ENCODE peak calls at places on chromosomes 7 and 10, in four cellular contexts. G is Panc1, L is tibial artery, U is ascending aorta. M is an unnamed sample.

GRCh38 chr7:156474241-156474743 is 166.3 kb upstream of the RNF32 start:
- DNase-seq in G (peak), L (no peak), U (no peak), M (no peak)

GRCh38 chr10:131560726-131561390 is 249.3 kb upstream of the TCERG1L start:
- DNase-seq in G (no peak), L (no peak), U (no peak), M (no peak)

GRCh38 chr10:34528320-34528719 is 286.8 kb downstream of the PARD3 start:
- DNase-seq in G (no peak), L (no peak), U (no peak), M (no peak)

GRCh38 chr10:132391372-132392020 is 5.5 kb upstream of the PWWP2B start:
- DNase-seq in G (no peak), L (peak), U (no peak), M (no peak)

GRCh38 chr7:81162234-81162633 is 243.4 kb upstream of the SEMA3C start:
- DNase-seq in G (no peak), L (no peak), U (no peak), M (no peak)

GRCh38 chr10:102670871-102671434 is 26.7 kb downstream of the TRIM8 start:
- DNase-seq in G (no peak), L (peak), U (no peak), M (no peak)

GRCh38 chr10:52571018-52571417 is 201.6 kb downstream of the MBL2 start:
- DNase-seq in G (no peak), L (no peak), U (no peak), M (no peak)

GRCh38 chr7:148296994-148297644 is 293.4 kb upstream of the C7orf33 start:
- DNase-seq in G (no peak), L (no peak), U (no peak), M (no peak)

GRCh38 chr7:95794917-95795515 is 22.7 kb downstream of the DYNC1I1 start:
- DNase-seq in G (no peak), L (no peak), U (no peak), M (no peak)

GRCh38 chr7:66557214-66558200 is 71.2 kb upstream of the KCTD7 start:
- DNase-seq in G (peak), L (peak), U (peak), M (peak)

GRCh38 chr10:21675157-21675796 is 141.2 kb downstream of the MLLT10 start:
- DNase-seq in G (peak), L (no peak), U (peak), M (peak)

GRCh38 chr10:123129553-123130271 is 6.1 kb upstream of the HMX3 start:
- DNase-seq in G (no peak), L (no peak), U (no peak), M (no peak)

GRCh38 chr7:55873765-55874164 is 11.2 kb upstream of the SEPTIN14 start:
- DNase-seq in G (no peak), L (no peak), U (no peak), M (no peak)

GRCh38 chr10:95056744-95057363 is 12.4 kb downstream of the CYP2C8 start:
- DNase-seq in G (no peak), L (no peak), U (no peak), M (no peak)

GRCh38 chr10:15209827-15210509 is 41.5 kb upstream of the NMT2 start:
- DNase-seq in G (peak), L (peak), U (peak), M (peak)

GRCh38 chr10:69629897-69630650 is at the start of gene FAM241B:
- DNase-seq in G (no peak), L (peak), U (peak), M (peak)

GRCh38 chr7:11716185-11716584 is 115.8 kb downstream of the THSD7A start:
- DNase-seq in G (peak), L (no peak), U (no peak), M (no peak)

GRCh38 chr10:101781984-101782810 is 1.0 kb downstream of the NPM3 start:
- DNase-seq in G (no peak), L (no peak), U (peak), M (no peak)

GRCh38 chr10:66746246-66746645 is 179.6 kb upstream of the LRRTM3 start:
- DNase-seq in G (no peak), L (no peak), U (no peak), M (no peak)

GRCh38 chr7:122014697-122015096 is 129.4 kb downstream of the AASS start:
- DNase-seq in G (no peak), L (no peak), U (no peak), M (no peak)
- TF ChIP-seq CTCF in G (no peak), L (no peak), U (no peak), M (no peak)

DNA sequence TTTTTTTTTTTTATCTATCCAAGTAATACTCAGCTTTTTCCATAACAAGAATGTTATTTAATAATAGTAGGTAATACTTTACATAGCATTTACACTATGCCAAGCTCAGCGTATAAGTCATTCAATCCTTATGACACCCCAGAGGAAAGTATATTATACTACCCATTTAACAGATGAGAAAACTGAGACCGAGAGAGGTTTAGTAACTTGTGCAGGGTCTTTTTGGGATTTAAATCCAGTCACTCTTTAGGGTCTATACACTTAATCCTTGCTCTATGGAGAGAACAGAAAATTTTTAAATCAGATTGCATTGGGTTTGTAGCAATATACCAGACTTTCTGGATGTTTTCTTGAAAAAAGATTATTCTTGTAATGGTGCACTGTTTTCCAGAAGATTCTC is 192.2 kb downstream of the ARHGAP21 start:
- DNase-seq in G (no peak), L (no peak), U (no peak), M (no peak)
- TF ChIP-seq CTCF in G (no peak), L (no peak), U (no peak), M (no peak)

GRCh38 chr10:119306514-119306951 is 99.2 kb downstream of the GRK5 start:
- DNase-seq in G (no peak), L (no peak), U (no peak), M (peak)
- TF ChIP-seq CTCF in G (no peak), L (no peak), U (peak), M (peak)

DNA sequence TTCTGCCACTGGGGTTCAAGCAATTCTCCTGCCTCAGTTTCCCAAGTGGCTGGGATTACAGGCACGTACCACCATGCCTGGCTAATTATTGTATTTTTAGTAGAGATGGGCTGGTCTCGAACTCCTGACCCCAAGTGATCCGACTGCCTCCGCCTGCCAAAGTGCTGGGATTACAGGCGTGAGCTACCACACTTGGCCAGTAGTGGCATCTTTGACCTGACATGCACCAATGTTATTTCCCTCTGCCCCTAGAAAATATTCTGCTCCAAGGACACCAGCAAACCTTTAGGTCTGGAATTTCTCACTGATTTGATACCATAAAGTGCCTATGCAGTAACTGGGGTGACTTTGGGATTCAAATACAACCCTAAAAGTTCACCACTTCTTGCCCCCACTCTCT is 179.4 kb downstream of the ARID5B start:
- DNase-seq in G (no peak), L (no peak), U (no peak), M (no peak)
- TF ChIP-seq CTCF in G (no peak), L (no peak), U (no peak), M (no peak)

GRCh38 chr7:32039000-32039756 is 31.0 kb downstream of the PDE1C start:
- DNase-seq in G (no peak), L (no peak), U (no peak), M (no peak)
- TF ChIP-seq CTCF in G (no peak), L (no peak), U (no peak), M (no peak)

DNA sequence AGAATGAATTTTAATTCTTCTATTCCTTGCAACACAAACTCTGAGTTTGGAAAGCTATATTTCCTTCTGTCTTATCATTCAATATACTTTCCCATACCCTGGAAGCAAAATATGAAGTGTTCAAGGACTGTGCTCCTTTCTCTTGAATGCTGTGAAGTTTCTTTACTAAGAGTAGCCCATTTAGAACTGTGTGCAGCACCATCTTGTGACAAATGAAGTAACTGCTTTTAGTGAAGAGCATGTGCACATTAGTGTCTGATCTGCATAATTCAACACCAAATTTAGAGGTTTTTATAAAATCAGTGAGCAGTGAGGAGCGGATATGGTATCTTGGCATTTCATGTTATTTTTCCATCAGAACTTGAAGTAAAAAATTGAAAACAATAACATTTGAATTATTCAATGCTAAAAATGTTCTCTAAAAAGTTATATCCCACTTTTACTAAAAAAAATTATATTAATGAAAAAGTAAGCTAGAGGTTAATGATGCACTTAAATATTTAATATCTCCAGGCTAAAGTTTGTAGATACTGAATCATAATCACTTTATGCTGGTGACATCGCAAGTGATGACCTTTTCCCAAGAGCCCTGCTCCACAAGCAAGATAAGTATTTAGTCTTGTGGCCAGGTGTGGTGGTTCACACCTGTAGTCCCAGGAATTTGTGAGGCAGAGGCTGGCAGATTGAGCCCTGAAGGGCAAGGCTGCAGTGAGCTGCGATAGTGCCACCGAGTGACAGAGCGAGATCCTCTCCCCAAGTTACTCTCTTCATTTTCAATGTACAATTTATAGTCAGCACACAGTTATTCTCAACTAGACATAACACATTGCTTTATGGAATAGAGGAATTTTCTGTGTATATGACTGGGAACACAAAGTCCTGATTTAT is 108.8 kb upstream of the PCLO start:
- DNase-seq in G (peak), L (no peak), U (no peak), M (no peak)
- TF ChIP-seq CTCF in G (peak), L (no peak), U (peak), M (peak)

DNA sequence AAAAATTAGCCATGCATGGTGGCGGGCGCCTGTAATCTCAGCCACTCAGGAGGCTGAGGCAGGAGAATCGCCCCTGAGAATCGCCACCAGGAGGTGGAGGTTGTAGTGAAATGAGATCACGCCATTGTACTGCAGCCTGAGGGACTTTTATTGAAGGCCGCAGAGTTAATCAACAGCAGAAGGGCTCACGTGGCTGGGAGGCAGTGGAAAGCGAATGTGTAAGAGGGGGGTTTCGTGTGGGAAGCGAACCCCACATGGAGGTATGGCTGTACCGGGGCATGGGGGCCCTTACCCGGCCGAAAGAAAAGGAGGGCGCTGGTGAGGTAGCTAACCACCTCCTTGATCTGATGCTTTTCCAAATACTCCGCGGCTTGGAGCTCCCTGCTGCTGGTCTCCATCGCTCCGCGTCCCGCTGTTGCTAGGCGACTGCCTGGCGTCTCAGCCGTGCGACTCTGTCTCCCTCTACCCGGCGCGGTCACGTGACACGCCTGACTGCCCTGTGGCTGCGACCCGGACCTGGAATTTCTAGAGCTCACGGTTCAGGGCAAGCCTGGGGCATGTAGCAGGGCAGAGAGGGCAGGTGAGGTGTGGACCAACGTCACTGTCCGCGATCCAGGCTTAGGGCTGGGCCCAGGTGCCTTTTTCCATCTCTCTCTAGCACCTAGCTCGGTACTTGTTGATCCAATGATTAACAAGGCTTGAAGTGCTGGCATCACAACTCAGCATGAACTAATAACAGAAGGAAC is at the start of gene EFCAB10:
- DNase-seq in G (peak), L (no peak), U (no peak), M (peak)
- TF ChIP-seq CTCF in G (no peak), L (no peak), U (no peak), M (no peak)

GRCh38 chr7:111098926-111099250 is 8.0 kb downstream of the LRRN3 start:
- DNase-seq in G (no peak), L (no peak), U (no peak), M (no peak)
- TF ChIP-seq CTCF in G (peak), L (no peak), U (no peak), M (no peak)

GRCh38 chr7:47478017-47478344 is 103.9 kb downstream of the TNS3 start:
- DNase-seq in G (no peak), L (peak), U (no peak), M (no peak)

GRCh38 chr7:47478926-47479791 is 102.8 kb downstream of the TNS3 start:
- DNase-seq in G (no peak), L (peak), U (no peak), M (no peak)

GRCh38 chr7:47481656-47482012 is 100.3 kb downstream of the TNS3 start:
- DNase-seq in G (no peak), L (no peak), U (no peak), M (no peak)

GRCh38 chr7:47480576-47481538 is 101.1 kb downstream of the TNS3 start:
- DNase-seq in G (no peak), L (no peak), U (no peak), M (peak)

GRCh38 chr7:47479821-47480575 is 101.9 kb downstream of the TNS3 start:
- DNase-seq in G (no peak), L (no peak), U (no peak), M (no peak)
- TF ChIP-seq CTCF in G (no peak), L (no peak), U (no peak), M (no peak)